ENCODE peak calls at places on chromosomes 6 and 20, in six cellular contexts. E, N, M, R, L and Q are unnamed samples.

GRCh38 chr20:20231528-20232298 is 136.2 kb upstream of the INSM1 start:
- DNase-seq in E (no peak), N (no peak), M (no peak), R (no peak), L (no peak), Q (no peak)

GRCh38 chr20:63191400-63191799 is 24.5 kb downstream of the YTHDF1 start:
- DNase-seq in E (no peak), N (no peak), M (peak), R (no peak), L (no peak), Q (no peak)

GRCh38 chr20:57400821-57401564 is 9.8 kb downstream of the RBM38 start:
- DNase-seq in E (no peak), N (no peak), M (no peak), R (no peak), L (peak), Q (no peak)

GRCh38 chr20:48538058-48538825 is 289.6 kb downstream of the PREX1 start:
- DNase-seq in E (peak), N (peak), M (peak), R (no peak), L (no peak), Q (no peak)

GRCh38 chr20:62143976-62144825 is 632 bp downstream of the SS18L1 start:
- DNase-seq in E (peak), N (peak), M (no peak), R (peak), L (peak), Q (peak)

GRCh38 chr6:13678255-13678983 is 33.2 kb downstream of the RANBP9 start:
- DNase-seq in E (no peak), N (peak), M (no peak), R (no peak), L (no peak), Q (peak)

GRCh38 chr6:23086100-23086499 is 516.7 kb downstream of the HDGFL1 start:
- DNase-seq in E (no peak), N (no peak), M (no peak), R (no peak), L (no peak), Q (no peak)

GRCh38 chr6:5139828-5140771 is 55.0 kb downstream of the PPP1R3G start:
- DNase-seq in E (no peak), N (no peak), M (no peak), R (no peak), L (no peak), Q (no peak)

DNA sequence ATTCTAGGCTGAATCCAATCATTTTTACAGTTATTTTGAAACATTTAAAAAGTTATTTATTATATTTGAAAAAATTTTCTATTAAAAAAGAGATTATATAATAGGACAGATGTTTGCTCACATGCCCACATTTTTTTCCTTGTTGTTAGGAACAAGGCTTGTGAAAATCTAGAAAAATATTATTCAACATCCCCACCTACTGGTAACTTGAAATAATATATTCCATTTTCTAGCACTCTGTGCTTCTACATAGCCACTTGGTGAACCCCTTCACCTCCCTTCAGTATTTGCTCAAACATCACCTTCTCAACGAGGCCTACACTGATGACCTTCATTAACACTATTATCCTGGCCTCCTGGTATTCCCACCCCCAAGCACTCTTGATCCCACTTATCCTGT is 18.4 kb upstream of the GPRC6A start:
- DNase-seq in E (peak), N (peak), M (peak), R (no peak), L (no peak), Q (no peak)
- TF ChIP-seq CTCF in E (peak), N (no peak), M (peak), R (peak), L (no peak), Q (peak)

DNA sequence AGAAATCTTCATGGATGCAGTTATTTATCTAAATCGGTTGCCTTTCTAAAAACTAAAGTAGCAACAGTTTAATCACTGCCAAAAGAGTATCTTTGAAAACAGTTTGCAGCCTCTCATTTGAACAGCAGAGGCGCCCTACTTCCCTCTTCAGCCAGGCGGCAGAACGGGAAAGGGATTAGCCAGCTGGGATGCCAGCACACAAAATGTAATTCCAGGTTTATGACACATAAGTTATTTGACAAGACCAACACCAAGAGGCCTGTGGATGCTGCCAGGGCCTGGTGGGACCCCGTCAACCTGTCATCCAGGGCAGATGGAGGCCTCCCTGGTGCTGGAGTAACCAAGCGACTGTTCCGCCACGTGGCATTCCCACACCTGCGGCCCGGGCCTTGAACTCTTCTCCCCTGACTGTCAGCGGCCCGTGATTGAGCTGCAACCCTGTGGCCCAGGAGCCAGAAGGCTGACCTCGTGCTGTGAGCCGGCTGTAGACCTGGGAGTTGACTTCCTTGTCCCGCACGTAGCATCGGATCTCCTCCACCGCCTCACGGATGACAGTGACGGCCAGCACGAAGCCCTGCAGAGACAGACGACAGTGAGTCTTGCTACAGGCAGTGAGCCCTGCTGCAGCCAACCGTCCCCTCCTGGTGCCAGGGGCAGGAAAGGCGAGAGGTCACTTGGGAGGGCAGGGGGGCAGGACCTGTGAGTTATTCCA is 55.5 kb downstream of the ATP9A start:
- DNase-seq in E (peak), N (peak), M (peak), R (no peak), L (no peak), Q (peak)
- TF ChIP-seq CTCF in E (peak), N (peak), M (peak), R (peak), L (no peak), Q (peak)

GRCh38 chr6:103122766-103123601 is 1729.5 kb downstream of the GRIK2 start:
- DNase-seq in E (peak), N (peak), M (peak), R (peak), L (no peak), Q (peak)
- TF ChIP-seq CTCF in E (peak), N (peak), M (peak), R (peak), L (no peak), Q (peak)

GRCh38 chr20:45892049-45892816 is 1.1 kb downstream of the CTSA start:
- DNase-seq in E (peak), N (peak), M (no peak), R (no peak), L (no peak), Q (no peak)
- TF ChIP-seq CTCF in E (peak), N (peak), M (no peak), R (peak), L (no peak), Q (no peak)

GRCh38 chr6:169489642-169490408 is 212.0 kb downstream of the WDR27 start:
- DNase-seq in E (no peak), N (no peak), M (no peak), R (no peak), L (no peak), Q (no peak)
- TF ChIP-seq CTCF in E (no peak), N (peak), M (no peak), R (no peak), L (no peak), Q (no peak)

GRCh38 chr6:88144637-88145297 is 21.4 kb downstream of the CNR1 start:
- DNase-seq in E (no peak), N (no peak), M (no peak), R (no peak), L (no peak), Q (no peak)

GRCh38 chr6:88143768-88144167 is 22.4 kb downstream of the CNR1 start:
- DNase-seq in E (no peak), N (no peak), M (no peak), R (peak), L (no peak), Q (no peak)

GRCh38 chr6:88142299-88142668 is 23.9 kb downstream of the CNR1 start:
- DNase-seq in E (peak), N (no peak), M (no peak), R (no peak), L (no peak), Q (no peak)

GRCh38 chr6:88141641-88142298 is 24.4 kb downstream of the CNR1 start:
- DNase-seq in E (no peak), N (no peak), M (no peak), R (no peak), L (no peak), Q (no peak)

DNA sequence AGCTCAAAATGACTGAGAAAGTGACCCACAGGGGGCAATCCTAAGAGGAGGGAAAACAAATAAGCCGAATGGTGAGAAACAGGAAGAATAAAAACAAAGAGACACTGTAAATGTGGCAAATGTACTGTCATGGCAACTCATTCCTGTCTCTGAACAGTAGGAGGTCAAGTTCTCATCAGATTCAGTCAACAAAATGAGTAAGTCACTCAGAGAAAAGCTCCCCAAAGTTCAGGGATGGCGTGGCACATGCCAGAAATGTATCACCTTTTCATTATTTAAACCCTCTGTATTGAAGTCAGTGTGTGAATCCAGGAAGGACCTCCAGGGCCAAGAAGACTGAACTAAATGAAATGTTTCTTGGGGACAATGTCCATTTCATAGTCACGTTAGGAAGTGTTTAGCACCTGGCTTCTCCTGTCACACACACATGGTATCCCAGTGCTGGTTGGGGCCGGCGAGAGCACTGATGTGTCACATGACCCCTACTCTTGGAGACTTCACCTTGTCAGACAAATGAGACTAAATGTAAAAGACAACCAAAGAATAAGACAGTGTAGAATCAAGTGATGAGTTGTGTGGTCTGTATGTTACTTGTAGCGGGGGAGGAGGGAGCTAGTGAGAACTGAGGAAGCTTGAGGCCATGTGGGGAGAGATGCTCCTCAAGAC is 20.7 kb downstream of the CNR1 start:
- DNase-seq in E (no peak), N (no peak), M (no peak), R (no peak), L (no peak), Q (no peak)
- TF ChIP-seq CTCF in E (no peak), N (no peak), M (no peak), R (no peak), L (no peak), Q (no peak)